ENCODE peak calls at places on chromosome 13, in five cellular contexts. W is neural progenitor cell, I is fibroblast of lung, E is IMR-90, V is GM23338. M is an unnamed sample.

GRCh38 chr13:64007334-64007733 is 2591.7 kb upstream of the PCDH20 start:
- DNase-seq in W (no peak), I (peak), E (peak), V (no peak), M (no peak)

GRCh38 chr13:50389726-50390125 is 374.5 kb downstream of the KCNRG start:
- DNase-seq in W (no peak), I (no peak), E (no peak), V (no peak), M (no peak)

GRCh38 chr13:59538512-59538911 is 625.2 kb downstream of the DIAPH3 start:
- DNase-seq in W (no peak), I (no peak), E (no peak), V (no peak), M (no peak)

GRCh38 chr13:29849071-29849541 is 1.3 kb downstream of the UBL3 start:
- DNase-seq in W (peak), I (peak), E (peak), V (peak), M (peak)

GRCh38 chr13:105616313-105617075 is 919.0 kb downstream of the EFNB2 start:
- DNase-seq in W (no peak), I (peak), E (peak), V (no peak), M (no peak)

GRCh38 chr13:40190656-40191100 is 475.8 kb downstream of the FOXO1 start:
- DNase-seq in W (peak), I (peak), E (peak), V (no peak), M (peak)

GRCh38 chr13:107680115-107680514 is 535.2 kb downstream of the LIG4 start:
- DNase-seq in W (no peak), I (no peak), E (peak), V (no peak), M (no peak)

GRCh38 chr13:110137677-110138008 is 169.3 kb downstream of the COL4A1 start:
- DNase-seq in W (peak), I (no peak), E (no peak), V (no peak), M (peak)

GRCh38 chr13:102187313-102187712 is 214.5 kb downstream of the FGF14 start:
- DNase-seq in W (no peak), I (no peak), E (no peak), V (no peak), M (no peak)

GRCh38 chr13:109010912-109011311 is 381.5 kb downstream of the MYO16 start:
- DNase-seq in W (peak), I (no peak), E (no peak), V (peak), M (no peak)

GRCh38 chr13:85603735-85604134 is 195.5 kb downstream of the SLITRK6 start:
- DNase-seq in W (no peak), I (no peak), E (no peak), V (no peak), M (no peak)

GRCh38 chr13:57557979-57558529 is 73.5 kb upstream of the PCDH17 start:
- DNase-seq in W (peak), I (peak), E (no peak), V (peak), M (peak)

GRCh38 chr13:52804202-52804641 is 44.2 kb downstream of the PCDH8 start:
- DNase-seq in W (no peak), I (peak), E (no peak), V (no peak), M (no peak)

GRCh38 chr13:43908156-43909126 is 28.7 kb downstream of the LACC1 start:
- DNase-seq in W (peak), I (peak), E (peak), V (peak), M (peak)

GRCh38 chr13:43085545-43085944 is 62.2 kb downstream of the DNAJC15 start:
- DNase-seq in W (no peak), I (peak), E (peak), V (peak), M (peak)

GRCh38 chr13:23558675-23559536 is 11.3 kb upstream of the TNFRSF19 start:
- DNase-seq in W (no peak), I (peak), E (peak), V (peak), M (no peak)

GRCh38 chr13:21011378-21011777 is 50.0 kb downstream of the LATS2 start:
- DNase-seq in W (no peak), I (peak), E (no peak), V (no peak), M (no peak)

GRCh38 chr13:32124743-32125142 is 93.2 kb downstream of the FRY start:
- DNase-seq in W (no peak), I (no peak), E (no peak), V (no peak), M (no peak)

GRCh38 chr13:76992548-76993001 is 694 bp downstream of the CLN5 start:
- DNase-seq in W (peak), I (peak), E (peak), V (peak), M (peak)

GRCh38 chr13:21670006-21670882 is 629 bp upstream of the FGF9 start:
- DNase-seq in W (peak), I (peak), E (peak), V (peak), M (peak)

GRCh38 chr13:48514776-48515175 is 18.1 kb downstream of the RCBTB2 start:
- DNase-seq in W (no peak), I (no peak), E (no peak), V (no peak), M (no peak)

GRCh38 chr13:107582171-107582570 is 633.2 kb downstream of the LIG4 start:
- DNase-seq in W (no peak), I (no peak), E (no peak), V (no peak), M (no peak)

GRCh38 chr13:51921790-51922740 is 60.3 kb downstream of the CCDC70 start:
- DNase-seq in W (no peak), I (no peak), E (peak), V (no peak), M (peak)

GRCh38 chr13:34161829-34162544 is 344.0 kb downstream of the RFC3 start:
- DNase-seq in W (peak), I (peak), E (peak), V (no peak), M (no peak)

GRCh38 chr13:49063526-49063925 is 87.8 kb downstream of the FNDC3A start:
- DNase-seq in W (no peak), I (peak), E (no peak), V (no peak), M (no peak)

GRCh38 chr13:21020581-21020980 is 40.8 kb downstream of the LATS2 start:
- DNase-seq in W (no peak), I (no peak), E (no peak), V (no peak), M (no peak)

GRCh38 chr13:51638497-51638871 is 54.2 kb downstream of the WDFY2 start:
- DNase-seq in W (peak), I (peak), E (no peak), V (no peak), M (no peak)

GRCh38 chr13:76383671-76384461 is 502.3 kb downstream of the KCTD12 start:
- DNase-seq in W (no peak), I (peak), E (peak), V (no peak), M (no peak)

GRCh38 chr13:64925284-64925683 is 2304.9 kb downstream of the PCDH9 start:
- DNase-seq in W (peak), I (peak), E (peak), V (peak), M (no peak)

GRCh38 chr13:35926859-35927530 is 204.2 kb downstream of the DCLK1 start:
- DNase-seq in W (no peak), I (peak), E (peak), V (no peak), M (no peak)

GRCh38 chr13:103190841-103191240 is 124.6 kb upstream of the SLC10A2 start:
- DNase-seq in W (no peak), I (no peak), E (no peak), V (no peak), M (no peak)

GRCh38 chr13:39448831-39449230 is 154.2 kb downstream of the LHFPL6 start:
- DNase-seq in W (peak), I (no peak), E (no peak), V (no peak), M (no peak)

GRCh38 chr13:26377038-26377437 is 123.1 kb downstream of the CDK8 start:
- DNase-seq in W (peak), I (peak), E (peak), V (peak), M (peak)

GRCh38 chr13:67374391-67374790 is 144.3 kb upstream of the PCDH9 start:
- DNase-seq in W (no peak), I (no peak), E (no peak), V (no peak), M (no peak)

GRCh38 chr13:27079421-27079958 is 92.1 kb downstream of the USP12 start:
- DNase-seq in W (peak), I (peak), E (peak), V (peak), M (no peak)

GRCh38 chr13:79395881-79396280 is 10.2 kb downstream of the RBM26 start:
- DNase-seq in W (no peak), I (no peak), E (no peak), V (no peak), M (no peak)

DNA sequence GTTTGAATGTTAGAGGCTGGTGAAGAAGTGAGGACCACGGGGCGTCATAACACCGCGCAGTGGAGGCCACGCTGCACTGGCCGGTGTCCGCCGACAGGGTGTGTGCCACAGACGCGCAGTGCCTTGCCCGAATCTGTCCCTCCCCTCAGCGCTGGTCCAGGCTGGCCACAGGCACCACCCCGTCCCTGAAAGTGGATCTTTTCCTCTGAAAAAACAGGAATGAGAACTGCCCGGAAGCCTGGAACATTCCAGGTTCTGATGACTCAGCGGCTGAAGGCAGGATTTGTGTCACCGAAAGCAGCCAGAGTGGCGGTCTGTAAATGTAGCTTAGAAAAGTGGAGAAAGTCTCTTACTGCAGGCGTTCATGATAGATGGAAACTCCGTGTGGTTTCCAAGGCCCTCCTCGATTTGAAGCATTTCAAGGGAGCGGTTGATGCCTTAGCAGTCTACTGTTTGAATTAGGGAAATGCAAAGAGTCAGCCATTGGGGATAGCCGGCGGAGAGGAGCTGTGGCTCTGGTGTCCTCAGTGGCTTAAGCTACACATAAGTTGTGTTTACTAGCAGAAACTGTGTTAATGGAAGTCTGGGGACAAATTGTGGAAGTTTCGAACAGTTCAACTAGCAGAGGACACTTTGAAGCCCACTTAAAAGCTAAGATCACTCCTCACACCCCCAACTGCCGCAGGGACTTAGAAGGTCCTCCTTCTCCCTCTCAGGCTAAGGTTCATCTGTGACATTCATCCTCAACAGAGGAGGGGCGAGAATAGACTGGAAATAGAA is 70.8 kb downstream of the NUFIP1 start:
- DNase-seq in W (peak), I (peak), E (peak), V (peak), M (peak)
- H3K4me3 ChIP-seq in W (peak), I (peak), E (peak), V (peak), M (peak)

GRCh38 chr13:111625526-111626315 is 305.3 kb downstream of the TEX29 start:
- DNase-seq in W (no peak), I (no peak), E (no peak), V (no peak), M (no peak)
- H3K4me2 ChIP-seq in W (no peak), I (no peak), E (no peak), V (no peak), M (no peak)

GRCh38 chr13:98981596-98982195 is 3.8 kb upstream of the DOCK9 start:
- DNase-seq in W (no peak), I (no peak), E (no peak), V (no peak), M (no peak)
- TF ChIP-seq CTCF in W (no peak), I (no peak), E (no peak), V (no peak), M (no peak)

GRCh38 chr13:41459754-41460111 is 2.4 kb downstream of the RGCC start:
- DNase-seq in W (no peak), I (no peak), E (no peak), V (no peak), M (peak)

GRCh38 chr13:41461527-41462124 is 4.3 kb downstream of the RGCC start:
- DNase-seq in W (no peak), I (no peak), E (no peak), V (no peak), M (peak)

GRCh38 chr13:41460930-41461329 is 3.6 kb downstream of the RGCC start:
- DNase-seq in W (no peak), I (no peak), E (no peak), V (no peak), M (no peak)

GRCh38 chr13:41463823-41464602 is 6.7 kb downstream of the RGCC start:
- DNase-seq in W (no peak), I (no peak), E (no peak), V (no peak), M (peak)

DNA sequence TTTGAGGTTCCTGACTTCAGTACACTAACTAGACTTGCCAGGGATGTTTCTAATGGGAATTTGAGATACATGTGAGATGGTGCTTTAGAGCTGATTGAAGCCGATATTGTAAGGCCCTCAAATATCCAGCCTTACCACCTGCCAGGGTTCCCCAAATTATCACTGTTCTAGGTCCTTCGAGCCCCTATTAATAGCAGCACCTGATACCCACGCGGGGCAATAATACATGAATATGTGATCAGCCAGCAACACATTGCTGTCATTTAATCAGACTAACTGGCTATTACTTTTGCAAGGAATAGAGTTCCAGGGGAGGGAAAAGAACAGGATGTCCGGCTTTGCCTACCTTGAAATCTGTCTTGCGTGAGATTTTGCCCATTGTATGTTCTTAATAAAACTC is 5.1 kb downstream of the RGCC start:
- DNase-seq in W (no peak), I (no peak), E (no peak), V (no peak), M (peak)
- H3K4me3 ChIP-seq in W (no peak), I (no peak), E (no peak), V (no peak), M (peak)

GRCh38 chr13:28528388-28528787 is 33.5 kb upstream of the FLT1 start:
- DNase-seq in W (no peak), I (no peak), E (no peak), V (no peak), M (no peak)

GRCh38 chr13:28526876-28527275 is 31.9 kb upstream of the FLT1 start:
- DNase-seq in W (no peak), I (no peak), E (no peak), V (no peak), M (no peak)

GRCh38 chr13:28529836-28530235 is 34.9 kb upstream of the FLT1 start:
- DNase-seq in W (no peak), I (no peak), E (no peak), V (no peak), M (no peak)

GRCh38 chr13:28528848-28529247 is 33.9 kb upstream of the FLT1 start:
- DNase-seq in W (no peak), I (no peak), E (no peak), V (no peak), M (no peak)

GRCh38 chr13:28527629-28528028 is 32.7 kb upstream of the FLT1 start:
- DNase-seq in W (no peak), I (no peak), E (no peak), V (no peak), M (peak)
- H3K4me2 ChIP-seq in W (no peak), I (no peak), E (no peak), V (no peak), M (no peak)

GRCh38 chr13:100987993-100988392 is 313.4 kb upstream of the TMTC4 start:
- DNase-seq in W (peak), I (peak), E (peak), V (peak), M (no peak)
- TF ChIP-seq CTCF in W (peak), I (no peak), E (peak), V (peak), M (no peak)